ENCODE peak calls at places on chromosomes 12 and 14, in six cellular contexts. X is CD8-positive, alpha-beta T cell; I is PC-3; Y is GM23338; O is epithelial cell of proximal tubule; P is epithelial cell of esophagus. G is an unnamed sample.

GRCh38 chr12:100955139-100955538 is 160.6 kb downstream of the ANO4 start:
- DNase-seq in X (no peak), I (peak; percentile 40), Y (peak; percentile 57), O (peak; percentile 3), P (peak; percentile 25), G (no peak)

GRCh38 chr12:43586646-43587245 is 34.7 kb upstream of the ADAMTS20 start:
- DNase-seq in X (no peak), I (no peak), Y (no peak), O (no peak), P (peak; percentile 60), G (no peak)

GRCh38 chr12:101777978-101778377 is 38.7 kb upstream of the SYCP3 start:
- DNase-seq in X (no peak), I (no peak), Y (no peak), O (no peak), P (no peak), G (no peak)

GRCh38 chr12:176321-177181 is 37.4 kb downstream of the SLC6A12 start:
- DNase-seq in X (no peak), I (peak; percentile 44), Y (no peak), O (no peak), P (no peak), G (no peak)

GRCh38 chr14:83425138-83425537 is 1891.5 kb upstream of the SEL1L start:
- DNase-seq in X (no peak), I (peak; percentile 33), Y (no peak), O (no peak), P (peak; percentile 66), G (no peak)

GRCh38 chr14:24806061-24806678 is 172.2 kb upstream of the GZMB start:
- DNase-seq in X (no peak), I (peak; percentile 70), Y (peak; percentile 92), O (no peak), P (peak; percentile 71), G (peak; percentile 5)

GRCh38 chr12:13193403-13194100 is 3.0 kb upstream of the EMP1 start:
- DNase-seq in X (no peak), I (no peak), Y (no peak), O (no peak), P (no peak), G (no peak)

GRCh38 chr14:94612174-94612573 is at the start of gene SERPINA3:
- DNase-seq in X (no peak), I (no peak), Y (no peak), O (no peak), P (no peak), G (no peak)

GRCh38 chr14:68939893-68940613 is 39.0 kb downstream of the ACTN1 start:
- DNase-seq in X (no peak), I (peak; percentile 68), Y (peak; percentile 44), O (peak; percentile 82), P (peak; percentile 93), G (peak; percentile 94)

GRCh38 chr12:103196467-103196866 is 239.0 kb downstream of the ASCL1 start:
- DNase-seq in X (no peak), I (no peak), Y (no peak), O (no peak), P (no peak), G (no peak)

GRCh38 chr12:103197725-103198388 is 240.4 kb downstream of the ASCL1 start:
- DNase-seq in X (no peak), I (no peak), Y (peak; percentile 27), O (no peak), P (no peak), G (no peak)

DNA sequence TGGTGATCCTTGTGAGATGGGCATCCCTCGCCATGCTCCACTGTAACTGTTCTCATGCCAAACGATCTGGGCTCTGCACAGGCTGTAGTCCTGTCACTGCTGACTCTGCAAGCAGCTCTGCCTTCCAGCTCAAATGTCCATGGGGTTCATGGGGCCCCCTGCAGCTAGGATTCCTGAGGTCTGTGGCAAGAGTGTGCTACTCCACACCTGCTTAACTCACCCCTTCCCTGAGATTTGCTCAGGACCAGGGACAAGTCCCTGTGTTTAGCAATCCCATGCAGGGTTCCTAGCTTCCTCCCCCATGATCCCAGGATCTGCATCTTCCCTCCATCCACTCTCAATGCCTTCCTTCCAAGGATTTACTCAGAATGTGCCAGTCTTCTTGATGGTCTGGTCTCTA is 241.0 kb downstream of the ASCL1 start:
- DNase-seq in X (no peak), I (no peak), Y (peak; percentile 12), O (no peak), P (no peak), G (no peak)
- H3K4me3 ChIP-seq in X (no peak overlapping the region), I (no peak overlapping the region), Y (no peak overlapping the region), O (no peak overlapping the region), P (no peak overlapping the region), G (no peak overlapping the region)

DNA sequence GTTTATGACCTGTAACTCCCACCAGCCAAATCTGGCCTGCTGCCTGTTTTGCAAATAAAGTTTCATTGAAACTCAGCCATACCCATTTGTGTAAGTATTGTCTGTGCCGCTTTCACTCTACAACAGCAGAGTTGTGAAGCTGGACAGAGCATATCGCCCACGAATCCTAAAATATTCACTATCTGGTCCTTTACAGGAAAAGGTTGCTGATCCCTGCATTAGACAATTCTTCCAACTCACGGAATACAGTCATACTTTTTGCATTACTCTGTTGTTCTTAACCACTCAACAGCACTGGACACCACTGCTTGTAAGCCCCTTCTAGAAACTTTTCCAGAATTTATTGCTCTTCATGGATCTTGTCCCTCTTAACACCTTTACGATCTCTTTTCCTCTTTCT is 435.4 kb downstream of the EGLN3 start:
- DNase-seq in X (no peak), I (no peak), Y (no peak), O (no peak), P (no peak), G (no peak)
- H3K4me3 ChIP-seq in X (no peak overlapping the region), I (no peak overlapping the region), Y (no peak overlapping the region), O (no peak overlapping the region), P (no peak overlapping the region), G (no peak overlapping the region)

GRCh38 chr12:123132951-123133619 is 17.8 kb downstream of the PITPNM2 start:
- DNase-seq in X (no peak), I (no peak), Y (no peak), O (no peak), P (no peak), G (no peak)

GRCh38 chr12:123131879-123132402 is 18.9 kb downstream of the PITPNM2 start:
- DNase-seq in X (no peak), I (no peak), Y (no peak), O (no peak), P (no peak), G (no peak)

GRCh38 chr12:123133701-123134100 is 17.2 kb downstream of the PITPNM2 start:
- DNase-seq in X (no peak), I (no peak), Y (no peak), O (no peak), P (no peak), G (no peak)

GRCh38 chr12:123129651-123130050 is 21.2 kb downstream of the PITPNM2 start:
- DNase-seq in X (no peak), I (no peak), Y (no peak), O (no peak), P (peak; percentile 38), G (no peak)

DNA sequence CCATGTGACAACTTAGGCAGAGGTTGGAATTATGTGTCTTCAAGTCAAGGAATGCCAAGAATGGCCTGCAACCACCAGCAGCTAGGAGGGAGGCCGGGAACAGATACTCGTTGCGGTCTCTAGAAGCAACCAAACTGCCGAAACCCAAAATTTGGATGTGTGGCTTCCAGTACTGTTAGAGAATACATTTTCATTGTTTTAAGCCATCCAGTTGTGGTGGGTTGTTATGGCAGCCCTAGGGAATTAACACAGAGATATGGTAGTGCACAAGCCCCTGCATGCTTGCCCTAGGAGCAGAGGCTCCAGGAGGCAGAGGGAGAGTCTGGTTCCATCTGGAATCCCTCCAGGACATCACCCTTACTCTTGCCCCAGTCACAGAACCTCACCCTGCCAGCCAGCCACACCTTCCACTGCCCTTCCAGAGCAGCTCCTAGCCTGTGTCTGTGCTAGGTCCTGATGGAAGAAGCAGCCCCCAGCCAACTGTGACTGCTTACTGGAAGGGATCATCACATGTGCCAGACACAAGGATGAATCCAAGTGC is 19.5 kb downstream of the PITPNM2 start:
- DNase-seq in X (no peak), I (no peak), Y (no peak), O (no peak), P (peak; percentile 27), G (no peak)
- H3K4me3 ChIP-seq in X (peak overlapping the region; percentile 2), I (no peak overlapping the region), Y (no peak overlapping the region), O (no peak overlapping the region), P (no peak overlapping the region), G (no peak overlapping the region)

GRCh38 chr12:3364226-3364625 is 126.8 kb upstream of the PRMT8 start:
- DNase-seq in X (no peak), I (no peak), Y (no peak), O (no peak), P (no peak), G (no peak)
- H3K4me3 ChIP-seq in X (no peak overlapping the region), I (no peak overlapping the region), Y (no peak overlapping the region), O (no peak overlapping the region), P (no peak overlapping the region), G (no peak overlapping the region)

GRCh38 chr12:6199531-6200265 is 502 bp upstream of the CD9 start:
- DNase-seq in X (no peak), I (peak; percentile 20), Y (peak; percentile 85), O (no peak), P (peak; percentile 39), G (no peak)
- H3K4me3 ChIP-seq in X (no peak overlapping the region), I (peak overlapping the region; percentile 58), Y (peak overlapping the region; percentile 95), O (peak overlapping the region; percentile 40), P (peak overlapping the region; percentile 41), G (peak overlapping the region; percentile 32)

GRCh38 chr12:49507139-49507538 is 31.7 kb upstream of the KCNH3 start:
- DNase-seq in X (no peak), I (peak; percentile 87), Y (no peak), O (no peak), P (peak; percentile 89), G (peak; percentile 72)
- H3K4me3 ChIP-seq in X (no peak overlapping the region), I (no peak overlapping the region), Y (no peak overlapping the region), O (no peak overlapping the region), P (no peak overlapping the region), G (no peak overlapping the region)

GRCh38 chr14:92568621-92569479 is 55.3 kb downstream of the RIN3 start:
- DNase-seq in X (no peak), I (no peak), Y (no peak), O (no peak), P (no peak), G (no peak)
- H3K4me3 ChIP-seq in X (peak overlapping the region; percentile 17), I (no peak overlapping the region), Y (no peak overlapping the region), O (no peak overlapping the region), P (no peak overlapping the region), G (no peak overlapping the region)